ENCODE peak calls at places on chromosomes 13 and 19, in seven cellular contexts. Q is Panc1, L is GM23338, H is K562, E is GM12878, D is HCT116, M is SK-N-SH. S is an unnamed sample.
A peak's percentile ranks its signal among the peaks of the same experiment; 100 is the strongest.

GRCh38 chr19:43895727-43896126 is 39.4 kb downstream of the ZNF45 start:
- DNase-seq in E (no peak), H (no peak), D (no peak), Q (no peak), L (no peak), M (no peak), S (peak; percentile 18)

GRCh38 chr19:10112037-10112751 is 701 bp downstream of the P2RY11 start:
- DNase-seq in Q (no peak), L (no peak), M (peak; percentile 28), H (no peak), D (no peak), E (no peak), S (peak; percentile 84)

GRCh38 chr13:64154514-64154913 is 2738.9 kb upstream of the PCDH20 start:
- DNase-seq in E (no peak), L (peak; percentile 16), H (no peak), M (peak; percentile 4), Q (no peak), D (peak; percentile 4), S (no peak)

GRCh38 chr13:113820813-113821651 is 42.8 kb downstream of the GAS6 start:
- DNase-seq in M (peak; percentile 91), H (peak; percentile 41), D (no peak), Q (no peak), E (no peak), L (no peak), S (no peak)

GRCh38 chr13:83248751-83249150 is 633.5 kb downstream of the SLITRK1 start:
- DNase-seq in E (no peak), L (no peak), M (no peak), Q (no peak), H (no peak), D (no peak), S (no peak)

GRCh38 chr13:39196957-39197644 is 158.8 kb downstream of the NHLRC3 start:
- DNase-seq in D (no peak), Q (no peak), M (no peak), E (no peak), L (no peak), H (no peak), S (no peak)

GRCh38 chr19:40266111-40266510 is 19.0 kb downstream of the AKT2 start:
- DNase-seq in Q (no peak), L (no peak), D (no peak), E (no peak), H (no peak), M (no peak), S (no peak)

GRCh38 chr13:25232937-25233515 is 54.3 kb downstream of the MTMR6 start:
- DNase-seq in M (peak; percentile 55), E (no peak), L (peak; percentile 69), H (peak; percentile 17), Q (no peak), D (peak; percentile 19), S (peak; percentile 6)

GRCh38 chr19:17862711-17863519 is 3.2 kb downstream of the RPL18A start:
- DNase-seq in H (no peak), E (no peak), L (no peak), D (no peak), M (no peak), Q (no peak), S (no peak)

GRCh38 chr19:46599716-46600392 is 1.3 kb upstream of the CALM3 start:
- DNase-seq in D (no peak), H (no peak), E (no peak), M (peak; percentile 7), Q (no peak), L (peak; percentile 64), S (no peak)

GRCh38 chr13:39675904-39676303 is 20.4 kb downstream of the COG6 start:
- DNase-seq in M (no peak), E (no peak), Q (no peak), H (no peak), D (no peak), L (no peak), S (no peak)

GRCh38 chr13:64074989-64075474 is 2659.4 kb upstream of the PCDH20 start:
- DNase-seq in L (no peak), D (no peak), E (no peak), M (no peak), H (no peak), Q (no peak), S (no peak)

GRCh38 chr19:10748924-10749434 is 31.1 kb downstream of the DNM2 start:
- DNase-seq in H (peak; percentile 77), Q (no peak), E (no peak), M (peak; percentile 79), D (peak; percentile 56), L (no peak), S (no peak)

DNA sequence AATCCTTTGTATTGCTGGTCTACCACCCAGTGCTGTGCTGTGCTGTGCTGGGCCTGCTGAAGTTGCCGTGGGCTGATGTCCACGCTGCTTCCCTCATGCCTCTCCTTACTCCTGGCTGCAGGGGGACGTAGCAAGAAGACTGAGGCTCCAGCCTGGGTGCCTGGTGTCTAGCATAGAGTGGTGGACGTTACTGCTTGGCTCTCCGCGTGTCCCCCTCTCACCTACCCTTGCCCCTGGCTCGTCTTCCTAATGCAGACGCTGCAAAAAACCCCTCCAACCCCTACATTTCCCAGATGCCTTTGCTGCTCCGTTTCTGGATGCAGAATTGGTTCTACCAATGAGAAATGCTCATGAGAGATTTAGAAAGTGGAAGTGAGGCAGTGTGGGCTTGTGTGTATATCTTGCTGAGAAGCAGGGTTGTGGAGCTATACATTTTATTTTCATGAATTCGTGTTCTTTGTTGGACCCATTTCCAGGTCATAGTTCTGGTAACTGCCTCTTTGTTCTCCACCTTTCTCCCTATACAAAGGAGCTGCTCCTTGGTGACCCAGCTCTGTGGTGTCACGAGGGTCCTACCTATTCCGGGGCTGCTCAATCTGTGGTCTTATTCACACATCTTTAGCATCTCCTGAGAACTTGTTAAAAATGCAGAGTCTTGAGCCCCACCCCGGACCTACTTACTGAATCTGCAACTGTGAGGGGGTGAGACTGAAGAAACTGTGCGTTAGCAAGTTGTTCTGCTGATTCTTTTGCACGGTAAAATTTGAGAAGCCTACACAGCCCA is 7.9 kb upstream of the DENND1C start:
- DNase-seq in L (no peak), D (no peak), E (peak; percentile 71), M (no peak), Q (no peak), H (no peak), S (no peak)
- TF ChIP-seq POLR2AphosphoS5 in L (no peak), D (no peak), E (peak; percentile 79), M (no peak), Q (no peak), H (no peak), S (no peak)

GRCh38 chr13:77033717-77034302 is 6.9 kb upstream of the FBXL3 start:
- DNase-seq in H (no peak), M (no peak), D (no peak), Q (no peak), E (no peak), L (no peak), S (no peak)
- TF ChIP-seq REST in H (no peak), M (no peak), D (no peak), Q (no peak), E (no peak), L (no peak), S (no peak)

GRCh38 chr19:19592690-19593089 is 25.8 kb downstream of the PBX4 start:
- DNase-seq in H (no peak), E (no peak), D (no peak), M (no peak), Q (no peak), L (no peak), S (no peak)

GRCh38 chr19:19588546-19588945 is 29.9 kb downstream of the PBX4 start:
- DNase-seq in Q (no peak), H (no peak), L (no peak), D (no peak), M (no peak), E (no peak), S (no peak)

GRCh38 chr19:19594371-19594770 is 24.1 kb downstream of the PBX4 start:
- DNase-seq in H (no peak), L (no peak), D (no peak), Q (no peak), M (no peak), E (no peak), S (no peak)

GRCh38 chr19:19587776-19588175 is 30.7 kb downstream of the PBX4 start:
- DNase-seq in Q (no peak), E (no peak), L (no peak), H (no peak), M (no peak), D (no peak), S (no peak)

DNA sequence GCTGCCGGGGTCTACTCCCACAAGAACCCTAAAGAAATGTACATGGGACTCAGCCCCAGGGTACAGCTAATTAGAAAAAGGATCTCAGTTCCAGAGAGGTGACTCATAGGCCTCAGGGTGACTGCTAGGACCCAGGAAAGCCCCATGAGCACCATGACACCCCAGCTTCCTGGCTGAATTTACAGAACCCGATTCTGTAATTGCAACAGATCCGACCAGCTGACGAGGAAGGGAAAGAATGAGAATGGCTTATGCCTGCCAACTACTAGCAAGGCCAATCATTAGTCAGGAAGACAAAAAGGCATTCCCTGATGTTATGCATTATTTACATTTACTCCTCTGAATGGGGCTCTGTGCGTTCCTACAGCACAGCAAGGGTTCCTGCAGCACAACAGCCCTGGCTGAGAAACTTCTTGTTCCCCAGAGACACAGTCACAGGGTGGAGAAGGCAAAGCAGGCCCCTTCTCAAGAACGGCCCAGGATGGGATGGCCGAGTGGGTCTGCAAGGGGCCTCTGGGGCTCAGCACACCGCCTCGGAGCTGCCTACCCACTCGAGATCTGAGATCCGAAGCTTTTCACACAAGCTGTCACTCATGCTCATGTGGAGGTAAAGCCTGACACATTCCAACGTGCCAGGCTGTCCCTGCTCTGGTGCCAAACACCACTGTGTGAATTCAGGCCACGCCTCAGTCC is 27.2 kb downstream of the PBX4 start:
- DNase-seq in L (peak; percentile 51), Q (peak; percentile 32), D (no peak), E (peak; percentile 84), M (no peak), H (no peak), S (peak; percentile 76)
- TF ChIP-seq POLR2AphosphoS5 in L (no peak), Q (no peak), D (no peak), E (peak; percentile 46), M (no peak), H (no peak), S (no peak)

GRCh38 chr13:26653842-26654241 is 96.4 kb downstream of the WASF3 start:
- DNase-seq in D (no peak), H (no peak), L (no peak), M (no peak), Q (no peak), E (no peak), S (no peak)

GRCh38 chr13:26658491-26658890 is 101.0 kb downstream of the WASF3 start:
- DNase-seq in D (no peak), M (peak; percentile 45), E (no peak), Q (no peak), L (no peak), H (no peak), S (no peak)

GRCh38 chr13:26658972-26659371 is 101.5 kb downstream of the WASF3 start:
- DNase-seq in D (no peak), Q (no peak), M (no peak), L (no peak), E (no peak), H (no peak), S (no peak)

GRCh38 chr13:26660185-26660584 is 100.4 kb downstream of the GPR12 start:
- DNase-seq in H (no peak), M (no peak), D (no peak), L (no peak), E (no peak), Q (no peak), S (no peak)

DNA sequence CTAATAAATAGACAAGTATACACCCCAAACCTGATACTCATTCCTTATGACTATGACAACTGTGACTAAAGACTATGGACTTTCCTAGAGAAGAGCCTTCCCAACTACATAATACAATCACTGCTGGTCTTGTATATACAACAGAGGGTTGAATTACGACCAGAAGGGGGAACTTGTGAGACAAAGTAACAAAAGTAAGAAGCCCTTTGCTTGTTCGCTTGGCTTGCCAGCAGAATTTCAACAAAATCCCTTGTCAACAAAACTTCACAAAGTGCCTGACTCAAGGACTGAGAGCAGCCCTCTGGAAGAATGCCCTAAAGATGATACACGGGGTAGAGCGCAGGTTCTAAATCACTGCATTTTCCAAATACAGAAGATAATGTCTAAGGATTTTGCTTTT is 99.4 kb downstream of the WASF3 start:
- DNase-seq in Q (no peak), E (no peak), D (no peak), M (no peak), H (no peak), L (peak; percentile 68), S (no peak)
- TF ChIP-seq REST in Q (no peak), E (no peak), D (no peak), M (no peak), H (no peak), L (no peak), S (no peak)

S was measured in HL-60.